ENCODE peak calls at places on chromosomes 3 and 15, in four cellular contexts. W is A549, Z is K562, T is GM12878. E is an unnamed sample.

GRCh38 chr3:29240248-29240647 is 40.6 kb upstream of the RBMS3 start:
- DNase-seq in W (peak), Z (no peak), T (no peak), E (peak)

GRCh38 chr3:131009698-131010097 is 16.9 kb downstream of the ASTE1 start:
- DNase-seq in W (no peak), Z (no peak), T (no peak), E (no peak)

GRCh38 chr15:101328001-101328400 is 33.0 kb upstream of the SNRPA1 start:
- DNase-seq in W (no peak), Z (no peak), T (no peak), E (no peak)

GRCh38 chr3:31092748-31093607 is 198.5 kb upstream of the GADL1 start:
- DNase-seq in W (no peak), Z (no peak), T (no peak), E (peak)

GRCh38 chr15:44066211-44066827 is 128.8 kb downstream of the FRMD5 start:
- DNase-seq in W (peak), Z (peak), T (peak), E (peak)

GRCh38 chr3:114839476-114839875 is 307.6 kb downstream of the ZBTB20 start:
- DNase-seq in W (peak), Z (no peak), T (no peak), E (peak)

GRCh38 chr3:189144645-189145044 is 27.1 kb upstream of the TPRG1 start:
- DNase-seq in W (peak), Z (no peak), T (no peak), E (peak)

GRCh38 chr15:87045741-87046140 is 966.1 kb downstream of the AGBL1 start:
- DNase-seq in W (no peak), Z (no peak), T (no peak), E (no peak)

GRCh38 chr3:99950921-99951320 is 133.3 kb downstream of the CMSS1 start:
- DNase-seq in W (no peak), Z (no peak), T (no peak), E (no peak)

GRCh38 chr3:53166781-53167291 is 5.8 kb downstream of the PRKCD start:
- DNase-seq in W (no peak), Z (no peak), T (no peak), E (peak)

GRCh38 chr15:65856821-65857455 is 12.4 kb upstream of the RAB11A start:
- DNase-seq in W (peak), Z (peak), T (no peak), E (peak)

GRCh38 chr3:162799910-162800309 is 1303.3 kb downstream of the OTOL1 start:
- DNase-seq in W (no peak), Z (no peak), T (no peak), E (no peak)

GRCh38 chr3:132417695-132418520 is 606 bp downstream of the DNAJC13 start:
- DNase-seq in W (peak), Z (peak), T (peak), E (peak)

GRCh38 chr3:115899050-115899449 is 275.7 kb downstream of the GAP43 start:
- DNase-seq in W (no peak), Z (no peak), T (no peak), E (no peak)

GRCh38 chr3:177816667-177817208 is 619.5 kb upstream of the TBL1XR1 start:
- DNase-seq in W (peak), Z (no peak), T (no peak), E (peak)

GRCh38 chr3:112865757-112866156 is 19.1 kb upstream of the CD200R1L start:
- DNase-seq in W (no peak), Z (no peak), T (no peak), E (no peak)

GRCh38 chr3:157465741-157466140 is 29.1 kb downstream of the PTX3 start:
- DNase-seq in W (no peak), Z (no peak), T (no peak), E (no peak)

GRCh38 chr3:81451611-81452010 is 309.8 kb downstream of the GBE1 start:
- DNase-seq in W (no peak), Z (no peak), T (no peak), E (no peak)

GRCh38 chr3:119170821-119171220 is 2.6 kb upstream of the UPK1B start:
- DNase-seq in W (no peak), Z (no peak), T (no peak), E (peak)

GRCh38 chr15:31077981-31078380 is 23.5 kb downstream of the TRPM1 start:
- DNase-seq in W (no peak), Z (no peak), T (no peak), E (no peak)

GRCh38 chr15:47565986-47566385 is 151.3 kb upstream of the SEMA6D start:
- DNase-seq in W (no peak), Z (no peak), T (no peak), E (no peak)

GRCh38 chr3:135995766-135996165 is 30.2 kb downstream of the PPP2R3A start:
- DNase-seq in W (no peak), Z (no peak), T (no peak), E (peak)

GRCh38 chr3:77191640-77192039 is 151.7 kb downstream of the ROBO2 start:
- DNase-seq in W (no peak), Z (no peak), T (no peak), E (no peak)

GRCh38 chr3:169505577-169506155 is 157.8 kb downstream of the MECOM start:
- DNase-seq in W (peak), Z (no peak), T (no peak), E (no peak)

GRCh38 chr15:55627730-55628368 is 39.7 kb upstream of the PYGO1 start:
- DNase-seq in W (peak), Z (no peak), T (no peak), E (peak)

GRCh38 chr3:71530903-71531535 is 52.5 kb downstream of the FOXP1 start:
- DNase-seq in W (no peak), Z (no peak), T (no peak), E (no peak)

GRCh38 chr3:141454906-141455602 is 31.8 kb upstream of the RASA2 start:
- DNase-seq in W (peak), Z (peak), T (peak), E (peak)

GRCh38 chr3:133892546-133893231 is 3.0 kb downstream of the RAB6B start:
- DNase-seq in W (no peak), Z (no peak), T (no peak), E (no peak)

GRCh38 chr3:13544951-13545651 is 3.8 kb upstream of the FBLN2 start:
- DNase-seq in W (no peak), Z (no peak), T (no peak), E (no peak)

GRCh38 chr3:16359331-16359730 is 94.3 kb downstream of the OXNAD1 start:
- DNase-seq in W (no peak), Z (no peak), T (no peak), E (no peak)

GRCh38 chr3:65406470-65406869 is 632.2 kb downstream of the MAGI1 start:
- DNase-seq in W (peak), Z (no peak), T (no peak), E (peak)

GRCh38 chr3:73207946-73208345 is 146.5 kb downstream of the EBLN2 start:
- DNase-seq in W (no peak), Z (no peak), T (no peak), E (no peak)

GRCh38 chr15:94327356-94327936 is 96.1 kb downstream of the MCTP2 start:
- DNase-seq in W (peak), Z (peak), T (no peak), E (peak)

GRCh38 chr3:16480861-16481569 is 32.5 kb downstream of the RFTN1 start:
- DNase-seq in W (peak), Z (no peak), T (no peak), E (peak)

GRCh38 chr3:127034990-127035652 is 52.2 kb downstream of the PLXNA1 start:
- DNase-seq in W (no peak), Z (no peak), T (no peak), E (no peak)

GRCh38 chr3:186788482-186789370 is 5.3 kb downstream of the EIF4A2 start:
- DNase-seq in W (no peak), Z (peak), T (no peak), E (no peak)

GRCh38 chr15:70345251-70346019 is 247.7 kb upstream of the TLE3 start:
- DNase-seq in W (no peak), Z (no peak), T (no peak), E (no peak)

DNA sequence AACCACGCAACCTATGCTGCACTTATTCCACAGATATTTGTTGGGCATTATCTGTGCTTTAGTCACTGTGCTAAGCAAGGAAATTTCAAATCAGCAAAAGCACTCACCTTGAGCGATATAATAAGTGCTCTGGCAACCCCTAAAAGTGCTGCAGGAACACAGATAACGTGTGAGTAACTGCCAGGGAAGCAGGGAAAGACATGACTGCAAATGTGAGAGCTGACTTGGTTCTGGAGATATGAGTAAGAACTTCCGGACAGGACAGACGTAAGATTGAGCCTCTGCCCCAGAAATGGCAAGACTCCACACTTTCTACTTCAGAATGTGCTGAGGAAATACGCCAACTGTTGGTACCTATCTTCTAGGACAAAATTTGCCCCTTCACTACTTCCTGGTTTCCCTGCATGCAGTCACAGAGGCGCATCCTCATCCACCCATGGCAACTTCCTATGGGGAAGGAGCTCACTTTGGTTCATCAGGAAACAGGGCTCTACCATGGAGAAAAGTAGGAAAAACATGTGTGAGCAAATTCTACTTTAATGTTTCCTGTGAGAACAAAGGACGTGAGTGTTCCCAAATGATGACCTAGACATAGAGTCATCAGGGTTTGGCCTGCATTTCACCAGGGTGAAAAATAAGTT is 41.7 kb downstream of the AQP9 start:
- DNase-seq in W (no peak), Z (peak), T (no peak), E (peak)
- TF ChIP-seq ELK1 in W (no peak), Z (no peak), T (no peak), E (no peak)

DNA sequence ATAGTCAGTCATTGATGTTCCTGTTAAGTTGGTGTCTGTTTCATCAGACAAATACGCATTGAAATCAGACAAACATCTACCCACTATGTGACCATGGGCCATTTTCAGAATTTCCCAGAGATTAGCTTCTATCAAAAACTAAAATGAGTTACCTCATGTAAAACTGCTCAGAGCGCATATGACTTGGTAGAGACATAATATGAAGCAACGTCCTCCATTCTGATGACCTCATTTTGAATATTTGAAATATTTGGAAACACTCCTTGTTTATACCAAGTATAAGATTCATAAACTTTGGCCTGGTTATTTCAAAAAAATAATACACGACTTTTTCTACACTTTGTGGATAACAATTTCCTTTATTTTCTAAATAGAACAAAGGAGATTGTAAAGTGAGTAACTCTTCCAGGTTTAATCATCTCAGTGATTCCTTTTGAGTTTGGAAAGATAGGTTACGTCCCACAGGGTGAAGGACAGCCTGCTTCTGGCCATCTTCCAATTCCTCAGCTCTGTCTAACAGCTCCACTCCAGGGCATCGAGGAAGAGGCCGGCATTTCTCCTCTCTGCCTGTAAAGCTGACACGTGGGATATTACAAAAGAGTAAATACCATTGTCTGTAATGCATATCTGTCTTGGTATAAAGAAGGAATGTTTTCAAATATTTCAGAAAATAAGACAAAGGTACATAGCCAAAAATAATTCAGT is 122.6 kb downstream of the CADM2 start:
- DNase-seq in W (peak), Z (no peak), T (no peak), E (peak)
- TF ChIP-seq ELK1 in W (no peak), Z (no peak), T (no peak), E (no peak)

DNA sequence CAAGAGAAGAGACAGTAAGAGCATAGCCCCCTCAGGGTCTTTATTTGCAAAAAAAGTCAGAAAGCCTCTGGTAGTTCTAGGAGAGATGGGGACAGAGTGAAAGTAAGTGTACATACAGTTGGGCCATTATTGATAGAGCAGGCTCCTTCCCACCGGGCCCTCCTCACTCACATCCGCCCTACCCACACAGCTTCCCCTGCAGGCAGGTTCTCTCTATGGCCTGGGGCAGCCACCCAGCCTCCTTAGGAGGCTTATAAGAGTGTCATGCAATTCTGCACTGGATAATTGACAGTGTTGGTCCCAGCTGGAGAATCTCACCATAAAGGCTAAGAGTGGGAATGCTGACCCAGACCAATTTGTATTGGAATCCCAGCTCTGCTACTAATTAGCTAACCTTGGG is 49.5 kb downstream of the SLC30A4 start:
- DNase-seq in W (no peak), Z (no peak), T (no peak), E (no peak)
- TF ChIP-seq ELK1 in W (no peak), Z (no peak), T (no peak), E (no peak)

DNA sequence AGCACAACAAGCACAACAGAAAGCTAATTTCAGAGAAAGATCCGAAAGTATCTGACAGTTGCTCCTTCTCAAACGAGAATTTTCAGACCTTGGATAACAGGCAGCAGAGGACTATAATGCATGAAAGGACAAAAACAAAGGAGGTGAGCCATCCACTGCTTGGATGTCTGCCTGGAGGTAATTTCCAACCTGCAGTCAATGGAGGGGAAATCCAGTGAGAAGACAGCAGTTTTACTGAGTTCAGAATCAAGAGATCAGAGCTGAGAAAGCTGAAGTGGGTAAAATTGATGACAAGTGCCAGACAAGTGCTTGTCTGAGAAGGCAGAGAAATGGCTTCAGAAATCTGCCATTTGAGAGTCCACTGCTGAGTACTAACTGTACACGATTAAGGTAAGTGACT is 22.1 kb downstream of the UBE3A start:
- DNase-seq in W (no peak), Z (no peak), T (peak), E (peak)
- TF ChIP-seq ELK1 in W (no peak), Z (no peak), T (no peak), E (no peak)

GRCh38 chr3:42762046-42762724 is 10.9 kb downstream of the CCDC13 start:
- DNase-seq in W (no peak), Z (no peak), T (no peak), E (no peak)

GRCh38 chr3:42756681-42757213 is 16.3 kb downstream of the CCDC13 start:
- DNase-seq in W (no peak), Z (no peak), T (no peak), E (no peak)

GRCh38 chr3:42755681-42756578 is 17.1 kb downstream of the CCDC13 start:
- DNase-seq in W (peak), Z (peak), T (no peak), E (peak)

GRCh38 chr3:42753757-42754156 is 19.3 kb downstream of the CCDC13 start:
- DNase-seq in W (no peak), Z (no peak), T (no peak), E (no peak)

GRCh38 chr3:42758126-42758525 is 14.9 kb downstream of the CCDC13 start:
- DNase-seq in W (no peak), Z (no peak), T (no peak), E (no peak)
- TF ChIP-seq ELK1 in W (no peak), Z (no peak), T (no peak), E (no peak)

GRCh38 chr15:33701304-33701696 is 267.0 kb upstream of the CHRM5 start:
- DNase-seq in W (peak), Z (no peak), T (no peak), E (no peak)
- TF ChIP-seq ELK1 in W (no peak), Z (no peak), T (no peak), E (no peak)